ENCODE peak calls at places on chromosomes 6 and 20, in four cellular contexts. O is IMR-90, G is H9, V is H1. S is an unnamed sample.

GRCh38 chr6:35371494-35372262 is 29.3 kb downstream of the PPARD start:
- DNase-seq in O (no peak), G (no peak), V (no peak), S (no peak)

GRCh38 chr20:58703765-58704331 is 11.2 kb downstream of the NPEPL1 start:
- DNase-seq in O (no peak), G (no peak), V (no peak), S (no peak)

GRCh38 chr6:15741405-15741804 is 78.6 kb upstream of the DTNBP1 start:
- DNase-seq in O (no peak), G (no peak), V (no peak), S (no peak)

GRCh38 chr6:155240905-155241600 is 22.8 kb upstream of the CLDN20 start:
- DNase-seq in O (no peak), G (no peak), V (no peak), S (no peak)

GRCh38 chr6:2891768-2892170 is 11.3 kb downstream of the SERPINB9 start:
- DNase-seq in O (no peak), G (no peak), V (no peak), S (no peak)

GRCh38 chr6:165766457-165766856 is 103.4 kb upstream of the PDE10A start:
- DNase-seq in O (peak; percentile 59), G (no peak), V (no peak), S (no peak)

GRCh38 chr6:16486661-16487060 is 248.3 kb downstream of the GMPR start:
- DNase-seq in O (no peak), G (no peak), V (no peak), S (no peak)

GRCh38 chr20:17648782-17649730 is 33.0 kb downstream of the RRBP1 start:
- DNase-seq in O (no peak), G (no peak), V (no peak), S (no peak)

GRCh38 chr20:48875914-48876240 is 45.6 kb upstream of the ARFGEF2 start:
- DNase-seq in O (no peak), G (no peak), V (no peak), S (no peak)

GRCh38 chr20:57395111-57395959 is 4.1 kb downstream of the RBM38 start:
- DNase-seq in O (peak; percentile 53), G (peak; percentile 66), V (no peak), S (peak; percentile 40)

GRCh38 chr20:63025534-63026331 is 19.0 kb upstream of the BHLHE23 start:
- DNase-seq in O (peak; percentile 7), G (peak; percentile 34), V (no peak), S (no peak)

GRCh38 chr6:10743514-10743913 is 4.1 kb upstream of the TMEM14B start:
- DNase-seq in O (no peak), G (no peak), V (no peak), S (no peak)

GRCh38 chr6:10733151-10733715 is 10.4 kb downstream of the TMEM14C start:
- DNase-seq in O (no peak), G (no peak), V (no peak), S (no peak)

GRCh38 chr6:15252205-15252604 is 6.3 kb downstream of the JARID2 start:
- DNase-seq in O (no peak), G (no peak), V (no peak), S (peak; percentile 66)

GRCh38 chr20:45019764-45020126 is 53.4 kb downstream of the STK4 start:
- DNase-seq in O (peak; percentile 10), G (no peak), V (no peak), S (no peak)

GRCh38 chr6:25987845-25988244 is 25.2 kb downstream of the TRIM38 start:
- DNase-seq in O (no peak), G (peak; percentile 70), V (no peak), S (peak; percentile 80)

GRCh38 chr6:167649486-167649885 is 177.2 kb upstream of the AFDN start:
- DNase-seq in O (no peak), G (no peak), V (no peak), S (no peak)

GRCh38 chr6:17032595-17033591 is 69.0 kb upstream of the STMND1 start:
- DNase-seq in O (peak; percentile 95), G (no peak), V (no peak), S (no peak)

GRCh38 chr20:4256886-4257285 is 241.5 kb upstream of the RNF24 start:
- DNase-seq in O (no peak), G (no peak), V (no peak), S (peak; percentile 8)

GRCh38 chr20:22905667-22906066 is 129.4 kb upstream of the SSTR4 start:
- DNase-seq in O (no peak), G (no peak), V (no peak), S (no peak)

GRCh38 chr6:16684896-16685554 is 76.2 kb downstream of the ATXN1 start:
- DNase-seq in O (peak; percentile 82), G (no peak), V (no peak), S (no peak)

GRCh38 chr6:13548500-13549210 is 25.7 kb upstream of the SIRT5 start:
- DNase-seq in O (no peak), G (peak; percentile 49), V (no peak), S (peak; percentile 87)

GRCh38 chr20:9339708-9340107 is 174.7 kb upstream of the LAMP5 start:
- DNase-seq in O (no peak), G (no peak), V (no peak), S (no peak)

GRCh38 chr6:13354331-13355042 is 26.1 kb upstream of the TBC1D7 start:
- DNase-seq in O (peak; percentile 81), G (no peak), V (no peak), S (peak; percentile 62)

GRCh38 chr6:88472731-88473130 is 306.6 kb upstream of the CNR1 start:
- DNase-seq in O (no peak), G (no peak), V (no peak), S (no peak)

GRCh38 chr20:4136078-4136966 is 121.0 kb upstream of the RNF24 start:
- DNase-seq in O (peak; percentile 56), G (no peak), V (no peak), S (peak; percentile 51)

GRCh38 chr20:45792513-45793118 is 862 bp downstream of the DNTTIP1 start:
- DNase-seq in O (no peak), G (no peak), V (no peak), S (no peak)

GRCh38 chr6:21109421-21110178 is 484.0 kb upstream of the SOX4 start:
- DNase-seq in O (peak; percentile 59), G (no peak), V (no peak), S (peak; percentile 80)

GRCh38 chr6:30044630-30045029 is 16.4 kb upstream of the POLR1H start:
- DNase-seq in O (peak; percentile 89), G (no peak), V (no peak), S (no peak)

GRCh38 chr20:64049060-64049886 is at the start of gene SOX18:
- DNase-seq in O (peak; percentile 21), G (peak; percentile 53), V (no peak), S (peak; percentile 69)

GRCh38 chr6:169097336-169098052 is 156.2 kb downstream of the THBS2 start:
- DNase-seq in O (peak; percentile 99), G (no peak), V (no peak), S (no peak)

GRCh38 chr6:165777680-165778079 is 114.6 kb upstream of the PDE10A start:
- DNase-seq in O (no peak), G (no peak), V (no peak), S (no peak)

GRCh38 chr6:150953860-150954259 is 88.4 kb downstream of the MTHFD1L start:
- DNase-seq in O (peak; percentile 22), G (no peak), V (no peak), S (no peak)

GRCh38 chr6:122869437-122870024 is 80.5 kb downstream of the SMPDL3A start:
- DNase-seq in O (peak; percentile 47), G (peak; percentile 50), V (no peak), S (peak; percentile 65)

GRCh38 chr6:158564243-158565121 is 4.6 kb downstream of the TMEM181 start:
- DNase-seq in O (no peak), G (no peak), V (no peak), S (no peak)

GRCh38 chr6:168942646-168943045 is 311.0 kb downstream of the THBS2 start:
- DNase-seq in O (no peak), G (no peak), V (no peak), S (no peak)

GRCh38 chr20:40954521-40955165 is 74.0 kb upstream of the TOP1 start:
- DNase-seq in O (no peak), G (no peak), V (no peak), S (no peak)

GRCh38 chr20:8530022-8530421 is 398.0 kb downstream of the PLCB1 start:
- DNase-seq in O (peak; percentile 23), G (no peak), V (no peak), S (no peak)

GRCh38 chr6:33163540-33163939 is 28.7 kb downstream of the COL11A2 start:
- DNase-seq in O (no peak), G (no peak), V (no peak), S (no peak)
- H3K56ac ChIP-seq in O (no peak overlapping the region), G (no peak overlapping the region), V (no peak overlapping the region), S (no peak overlapping the region)

GRCh38 chr20:21901470-21902275 is 196.2 kb downstream of the PAX1 start:
- DNase-seq in O (no peak), G (no peak), V (no peak), S (no peak)

GRCh38 chr20:21900431-21900830 is 195.0 kb downstream of the PAX1 start:
- DNase-seq in O (no peak), G (no peak), V (no peak), S (no peak)

GRCh38 chr20:21902391-21902790 is 196.9 kb downstream of the PAX1 start:
- DNase-seq in O (no peak), G (no peak), V (no peak), S (no peak)
- H3K56ac ChIP-seq in O (no peak overlapping the region), G (no peak overlapping the region), V (no peak overlapping the region), S (no peak overlapping the region)

GRCh38 chr20:35606127-35606526 is 9.5 kb upstream of the SPAG4 start:
- DNase-seq in O (no peak), G (no peak), V (no peak), S (no peak)
- H3K56ac ChIP-seq in O (no peak overlapping the region), G (no peak overlapping the region), V (no peak overlapping the region), S (no peak overlapping the region)

DNA sequence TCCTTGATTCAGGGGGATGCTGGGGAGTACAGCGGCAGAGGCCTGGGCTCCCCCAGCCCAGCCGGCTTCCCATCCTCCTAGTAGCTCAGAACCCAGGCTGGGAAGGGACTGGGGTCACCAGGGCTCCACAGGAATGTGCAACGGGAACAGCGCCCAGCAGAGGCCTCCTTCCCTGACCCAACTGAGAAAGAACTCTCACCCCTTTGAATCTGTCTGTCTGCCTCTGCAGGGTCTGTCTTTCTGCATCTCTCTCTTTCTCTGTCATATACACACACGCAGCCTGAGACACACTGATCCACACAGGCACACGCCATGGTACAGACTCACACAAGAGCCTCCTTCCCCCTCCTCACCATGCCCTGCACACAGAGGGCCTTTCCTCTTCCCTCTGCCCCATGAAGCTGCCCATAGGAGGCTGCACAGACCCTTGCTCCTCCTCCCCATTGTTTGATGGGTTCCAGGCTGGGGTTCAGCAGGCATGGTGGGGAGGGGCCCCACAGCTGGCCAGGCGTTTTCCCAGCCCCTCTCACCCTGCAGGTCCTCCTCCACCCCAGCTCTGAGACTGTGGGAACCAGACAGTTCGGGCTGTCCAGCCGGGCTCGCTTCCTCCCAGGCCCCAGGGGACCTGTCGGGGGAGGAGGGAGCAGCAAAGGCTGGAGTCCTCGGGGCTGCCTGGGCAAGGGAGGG is 2.8 kb downstream of the FOXS1 start:
- DNase-seq in O (peak; percentile 59), G (no peak), V (no peak), S (no peak)
- H3K56ac ChIP-seq in O (no peak overlapping the region), G (no peak overlapping the region), V (no peak overlapping the region), S (peak overlapping the region; percentile 35)

DNA sequence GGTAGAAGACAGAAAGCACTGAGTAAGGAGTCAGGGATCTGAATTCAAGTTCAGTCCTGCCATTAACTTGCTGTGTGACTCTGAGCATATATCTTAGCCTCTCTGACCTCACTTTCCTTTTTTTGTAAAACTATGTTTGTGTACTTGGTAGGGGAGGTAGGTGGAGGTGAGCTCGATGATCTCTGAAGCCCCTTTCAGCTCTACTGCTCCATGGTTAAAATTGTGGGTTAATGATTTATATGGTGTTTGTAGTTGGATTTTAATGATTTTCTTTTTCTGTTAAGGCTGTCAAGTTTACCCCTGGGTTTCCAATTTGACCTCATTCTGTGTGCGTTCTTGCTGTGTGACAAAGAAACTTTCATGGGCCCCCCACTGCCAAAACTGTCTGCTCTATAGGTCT is 124.1 kb downstream of the CD164 start:
- DNase-seq in O (no peak), G (no peak), V (no peak), S (no peak)
- H3K56ac ChIP-seq in O (no peak overlapping the region), G (no peak overlapping the region), V (no peak overlapping the region), S (no peak overlapping the region)

S was measured in mesendoderm.